ENCODE peak calls at places on chromosomes 3 and 15, in six cellular contexts. One of them, this sample, is unnamed.

GRCh38 chr15:91790826-91791225 is 62.7 kb upstream of the SLCO3A1 start:
- DNase-seq in tibial artery: peak
- DNase-seq in ovary: no peak
- DNase-seq in left lung: peak
- DNase-seq in HFF-Myc: no peak
- DNase-seq in choroid plexus epithelial cell: peak
- DNase-seq in this sample: no peak

GRCh38 chr3:181717505-181717904 is 5.8 kb downstream of the SOX2 start:
- DNase-seq in ovary: no peak
- DNase-seq in tibial artery: no peak
- DNase-seq in left lung: no peak
- DNase-seq in HFF-Myc: no peak
- DNase-seq in choroid plexus epithelial cell: no peak
- DNase-seq in this sample: no peak

GRCh38 chr3:134003066-134003465 is 26.7 kb downstream of the SLCO2A1 start:
- DNase-seq in HFF-Myc: no peak
- DNase-seq in tibial artery: no peak
- DNase-seq in left lung: no peak
- DNase-seq in ovary: no peak
- DNase-seq in choroid plexus epithelial cell: no peak
- DNase-seq in this sample: no peak

GRCh38 chr3:111080357-111080937 is 8.8 kb downstream of the NECTIN3 start:
- DNase-seq in HFF-Myc: no peak
- DNase-seq in left lung: no peak
- DNase-seq in ovary: no peak
- DNase-seq in choroid plexus epithelial cell: peak
- DNase-seq in tibial artery: no peak
- DNase-seq in this sample: no peak

GRCh38 chr3:46903341-46904302 is 26.1 kb downstream of the PTH1R start:
- DNase-seq in left lung: peak
- DNase-seq in ovary: peak
- DNase-seq in HFF-Myc: peak
- DNase-seq in tibial artery: peak
- DNase-seq in choroid plexus epithelial cell: peak
- DNase-seq in this sample: no peak

GRCh38 chr3:23576379-23576959 is 229.3 kb upstream of the UBE2E1 start:
- DNase-seq in choroid plexus epithelial cell: no peak
- DNase-seq in HFF-Myc: no peak
- DNase-seq in tibial artery: no peak
- DNase-seq in left lung: no peak
- DNase-seq in ovary: no peak
- DNase-seq in this sample: no peak

GRCh38 chr3:129985113-129985512 is 10.6 kb downstream of the TRH start:
- DNase-seq in ovary: no peak
- DNase-seq in choroid plexus epithelial cell: no peak
- DNase-seq in left lung: no peak
- DNase-seq in HFF-Myc: no peak
- DNase-seq in tibial artery: no peak
- DNase-seq in this sample: no peak

GRCh38 chr15:101121511-101122090 is 130.2 kb downstream of the CHSY1 start:
- DNase-seq in HFF-Myc: no peak
- DNase-seq in left lung: peak
- DNase-seq in choroid plexus epithelial cell: peak
- DNase-seq in tibial artery: peak
- DNase-seq in ovary: peak
- DNase-seq in this sample: peak

GRCh38 chr3:61239871-61240270 is 11.4 kb downstream of the FHIT start:
- DNase-seq in choroid plexus epithelial cell: no peak
- DNase-seq in tibial artery: no peak
- DNase-seq in HFF-Myc: no peak
- DNase-seq in left lung: no peak
- DNase-seq in ovary: peak
- DNase-seq in this sample: no peak

GRCh38 chr3:139509631-139510030 is 29.9 kb downstream of the RBP1 start:
- DNase-seq in choroid plexus epithelial cell: no peak
- DNase-seq in ovary: no peak
- DNase-seq in left lung: no peak
- DNase-seq in HFF-Myc: no peak
- DNase-seq in tibial artery: no peak
- DNase-seq in this sample: no peak

GRCh38 chr3:188486952-188487351 is 333.0 kb downstream of the LPP start:
- DNase-seq in tibial artery: no peak
- DNase-seq in ovary: no peak
- DNase-seq in left lung: no peak
- DNase-seq in choroid plexus epithelial cell: peak
- DNase-seq in HFF-Myc: no peak
- DNase-seq in this sample: no peak

GRCh38 chr3:9725775-9726174 is 5.8 kb upstream of the BRPF1 start:
- DNase-seq in tibial artery: no peak
- DNase-seq in choroid plexus epithelial cell: no peak
- DNase-seq in HFF-Myc: no peak
- DNase-seq in left lung: no peak
- DNase-seq in ovary: no peak
- DNase-seq in this sample: no peak

GRCh38 chr3:71681224-71681668 is 44.0 kb downstream of the EIF4E3 start:
- DNase-seq in choroid plexus epithelial cell: peak
- DNase-seq in ovary: peak
- DNase-seq in left lung: peak
- DNase-seq in tibial artery: peak
- DNase-seq in HFF-Myc: peak
- DNase-seq in this sample: peak

GRCh38 chr15:88028024-88028423 is 228.5 kb downstream of the NTRK3 start:
- DNase-seq in tibial artery: no peak
- DNase-seq in choroid plexus epithelial cell: no peak
- DNase-seq in left lung: no peak
- DNase-seq in ovary: no peak
- DNase-seq in HFF-Myc: no peak
- DNase-seq in this sample: no peak

GRCh38 chr3:16945330-16945729 is 60.6 kb downstream of the PLCL2 start:
- DNase-seq in ovary: no peak
- DNase-seq in choroid plexus epithelial cell: peak
- DNase-seq in left lung: no peak
- DNase-seq in HFF-Myc: peak
- DNase-seq in tibial artery: no peak
- DNase-seq in this sample: no peak

GRCh38 chr15:70584838-70585706 is 178.3 kb downstream of the UACA start:
- DNase-seq in tibial artery: no peak
- DNase-seq in HFF-Myc: no peak
- DNase-seq in left lung: no peak
- DNase-seq in choroid plexus epithelial cell: peak
- DNase-seq in ovary: no peak
- DNase-seq in this sample: peak

GRCh38 chr3:28077566-28077965 is 163.9 kb upstream of the CMC1 start:
- DNase-seq in tibial artery: peak
- DNase-seq in choroid plexus epithelial cell: peak
- DNase-seq in left lung: no peak
- DNase-seq in HFF-Myc: no peak
- DNase-seq in ovary: no peak
- DNase-seq in this sample: no peak

GRCh38 chr3:54696313-54696712 is 231.5 kb downstream of the LRTM1 start:
- DNase-seq in left lung: no peak
- DNase-seq in choroid plexus epithelial cell: peak
- DNase-seq in tibial artery: no peak
- DNase-seq in ovary: no peak
- DNase-seq in HFF-Myc: no peak
- DNase-seq in this sample: no peak

GRCh38 chr15:78206326-78207109 is 27.8 kb downstream of the ACSBG1 start:
- DNase-seq in tibial artery: no peak
- DNase-seq in HFF-Myc: no peak
- DNase-seq in ovary: no peak
- DNase-seq in left lung: no peak
- DNase-seq in choroid plexus epithelial cell: peak
- DNase-seq in this sample: no peak

GRCh38 chr15:75763137-75763611 is 50.5 kb upstream of the CSPG4 start:
- DNase-seq in ovary: no peak
- DNase-seq in HFF-Myc: no peak
- DNase-seq in tibial artery: no peak
- DNase-seq in choroid plexus epithelial cell: no peak
- DNase-seq in left lung: no peak
- DNase-seq in this sample: no peak

GRCh38 chr15:68431037-68431791 is 749 bp downstream of the ITGA11 start:
- DNase-seq in tibial artery: peak
- DNase-seq in HFF-Myc: no peak
- DNase-seq in ovary: peak
- DNase-seq in choroid plexus epithelial cell: no peak
- DNase-seq in left lung: no peak
- DNase-seq in this sample: no peak

GRCh38 chr3:63673111-63673510 is 20.6 kb downstream of the SNTN start:
- DNase-seq in ovary: no peak
- DNase-seq in left lung: no peak
- DNase-seq in HFF-Myc: no peak
- DNase-seq in tibial artery: no peak
- DNase-seq in choroid plexus epithelial cell: no peak
- DNase-seq in this sample: no peak

GRCh38 chr15:82393671-82394070 is 35.9 kb upstream of the GOLGA6L9 start:
- DNase-seq in choroid plexus epithelial cell: peak
- DNase-seq in ovary: no peak
- DNase-seq in HFF-Myc: no peak
- DNase-seq in left lung: no peak
- DNase-seq in tibial artery: no peak
- DNase-seq in this sample: no peak

GRCh38 chr15:91710072-91710471 is 143.4 kb upstream of the SLCO3A1 start:
- DNase-seq in HFF-Myc: no peak
- DNase-seq in choroid plexus epithelial cell: no peak
- DNase-seq in tibial artery: no peak
- DNase-seq in ovary: no peak
- DNase-seq in left lung: no peak
- DNase-seq in this sample: no peak

GRCh38 chr3:71031914-71032521 is 551.5 kb downstream of the FOXP1 start:
- DNase-seq in left lung: no peak
- DNase-seq in ovary: no peak
- DNase-seq in HFF-Myc: no peak
- DNase-seq in tibial artery: no peak
- DNase-seq in choroid plexus epithelial cell: no peak
- DNase-seq in this sample: no peak

GRCh38 chr3:6928064-6928463 is 67.1 kb downstream of the GRM7 start:
- DNase-seq in ovary: no peak
- DNase-seq in tibial artery: no peak
- DNase-seq in choroid plexus epithelial cell: no peak
- DNase-seq in left lung: no peak
- DNase-seq in HFF-Myc: no peak
- DNase-seq in this sample: no peak

GRCh38 chr3:61808526-61808925 is 247.2 kb downstream of the PTPRG start:
- DNase-seq in choroid plexus epithelial cell: no peak
- DNase-seq in HFF-Myc: no peak
- DNase-seq in tibial artery: peak
- DNase-seq in ovary: peak
- DNase-seq in left lung: no peak
- DNase-seq in this sample: no peak

GRCh38 chr3:175606650-175607318 is 747.6 kb downstream of the NAALADL2 start:
- DNase-seq in tibial artery: no peak
- DNase-seq in ovary: no peak
- DNase-seq in left lung: no peak
- DNase-seq in choroid plexus epithelial cell: peak
- DNase-seq in HFF-Myc: no peak
- DNase-seq in this sample: no peak

DNA sequence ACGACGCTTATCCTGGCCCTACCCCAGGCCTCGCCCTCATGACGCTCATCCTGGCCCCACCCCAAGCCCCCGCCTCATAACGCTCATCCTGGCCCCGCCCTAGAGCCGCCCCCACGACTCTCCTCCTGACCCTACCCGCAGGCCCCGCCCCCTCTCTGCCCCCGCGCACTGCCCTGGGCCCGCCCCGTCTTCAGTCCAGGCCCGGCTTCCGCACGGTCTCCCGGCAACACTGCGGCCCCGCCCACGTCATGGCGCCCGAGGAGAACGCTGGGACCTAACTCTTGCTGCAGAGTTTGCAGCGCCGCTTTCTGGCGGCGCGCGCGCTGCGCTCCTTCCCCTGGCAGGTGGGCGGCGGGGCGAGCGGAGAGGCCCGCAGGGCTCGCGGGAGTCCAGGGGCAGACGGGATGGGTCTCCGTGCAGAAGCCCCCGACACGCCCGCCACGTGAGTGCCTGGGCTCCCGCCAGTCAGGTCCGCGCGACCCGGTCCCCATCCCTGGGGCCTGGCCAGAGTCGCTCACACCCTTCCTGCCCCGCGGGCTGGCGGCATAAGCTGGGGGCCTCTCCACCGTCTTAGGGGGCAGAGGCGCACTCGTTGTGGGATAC is 52.5 kb upstream of the ROPN1B start:
- DNase-seq in left lung: no peak
- DNase-seq in choroid plexus epithelial cell: peak
- DNase-seq in tibial artery: no peak
- DNase-seq in ovary: peak
- DNase-seq in HFF-Myc: peak
- DNase-seq in this sample: peak
- TF ChIP-seq CTCF in left lung: no peak
- TF ChIP-seq CTCF in choroid plexus epithelial cell: peak
- TF ChIP-seq CTCF in tibial artery: peak
- TF ChIP-seq CTCF in ovary: peak
- TF ChIP-seq CTCF in HFF-Myc: peak
- TF ChIP-seq CTCF in this sample: no peak

DNA sequence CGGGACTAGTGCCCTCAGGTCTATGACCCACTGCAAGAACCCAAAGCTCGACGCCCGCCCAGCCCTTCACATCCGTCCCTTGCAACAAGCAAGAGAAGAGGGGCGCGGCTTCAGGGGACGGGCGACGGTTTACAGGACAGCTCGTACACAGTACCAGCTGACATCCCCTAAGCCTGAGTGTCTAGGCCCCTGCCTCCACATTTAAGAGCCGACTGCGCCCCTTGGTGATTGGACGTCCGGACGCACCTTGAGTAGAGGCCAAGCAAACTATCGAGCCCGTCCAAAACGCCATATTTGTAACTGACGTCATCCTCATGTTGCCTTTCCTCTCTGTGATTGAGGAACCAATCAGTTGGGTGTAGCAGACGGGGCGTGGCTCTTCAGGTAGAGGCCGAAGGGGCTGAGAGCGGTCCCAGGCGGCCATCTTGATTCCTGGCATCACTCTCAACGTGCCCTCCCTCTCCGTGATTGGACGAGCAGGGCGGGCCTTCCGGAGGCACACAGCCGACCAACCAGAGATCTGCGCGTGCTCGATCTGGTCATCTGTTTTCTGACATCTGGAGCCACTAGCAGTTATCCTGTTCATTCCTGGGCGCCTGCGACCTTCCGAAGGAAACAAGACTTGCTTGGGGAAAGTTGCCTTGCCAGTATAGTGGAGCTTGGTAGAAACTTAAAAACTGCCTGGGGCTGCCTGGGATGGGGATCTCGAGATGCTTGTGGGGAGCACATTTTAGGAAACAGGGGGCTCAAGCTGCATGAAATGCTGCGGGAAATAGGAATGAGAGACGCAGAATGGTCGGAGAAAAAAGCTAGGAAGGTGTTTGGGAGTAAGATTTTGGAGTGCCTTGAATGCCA is 4.0 kb upstream of the RPL14 start:
- DNase-seq in ovary: peak
- DNase-seq in tibial artery: peak
- DNase-seq in left lung: peak
- DNase-seq in choroid plexus epithelial cell: peak
- DNase-seq in HFF-Myc: peak
- DNase-seq in this sample: peak
- TF ChIP-seq CTCF in ovary: no peak
- TF ChIP-seq CTCF in tibial artery: no peak
- TF ChIP-seq CTCF in left lung: no peak
- TF ChIP-seq CTCF in choroid plexus epithelial cell: no peak
- TF ChIP-seq CTCF in HFF-Myc: no peak
- TF ChIP-seq CTCF in this sample: no peak

GRCh38 chr3:83065861-83066260 is 1304.4 kb upstream of the GBE1 start:
- DNase-seq in ovary: no peak
- DNase-seq in choroid plexus epithelial cell: peak
- DNase-seq in left lung: no peak
- DNase-seq in HFF-Myc: no peak
- DNase-seq in tibial artery: no peak
- DNase-seq in this sample: no peak
- TF ChIP-seq CTCF in ovary: no peak
- TF ChIP-seq CTCF in choroid plexus epithelial cell: no peak
- TF ChIP-seq CTCF in left lung: no peak
- TF ChIP-seq CTCF in HFF-Myc: no peak
- TF ChIP-seq CTCF in tibial artery: no peak
- TF ChIP-seq CTCF in this sample: no peak

GRCh38 chr3:38117748-38118420 is 19.0 kb downstream of the ACAA1 start:
- DNase-seq in tibial artery: peak
- DNase-seq in left lung: peak
- DNase-seq in HFF-Myc: peak
- DNase-seq in choroid plexus epithelial cell: peak
- DNase-seq in ovary: peak
- DNase-seq in this sample: peak
- TF ChIP-seq CTCF in tibial artery: peak
- TF ChIP-seq CTCF in left lung: peak
- TF ChIP-seq CTCF in HFF-Myc: peak
- TF ChIP-seq CTCF in choroid plexus epithelial cell: peak
- TF ChIP-seq CTCF in ovary: peak
- TF ChIP-seq CTCF in this sample: peak

This sample was measured in neural crest cell.